ENCODE peak calls at places on chromosomes 7 and 10, in nine cellular contexts. One of them, this sample, is unnamed.

GRCh38 chr10:77796311-77796915 is 130.1 kb downstream of the DLG5 start:
- DNase-seq in mucosa of descending colon: no peak
- DNase-seq in AG04450: no peak
- DNase-seq in pancreas: no peak
- DNase-seq in body of pancreas: no peak
- DNase-seq in heart left ventricle: no peak
- DNase-seq in transverse colon: no peak
- DNase-seq in AG04449: no peak
- DNase-seq in osteocyte: no peak
- DNase-seq in this sample: no peak

GRCh38 chr7:7639847-7640220 is 718 bp upstream of the UMAD1 start:
- DNase-seq in osteocyte: no peak
- DNase-seq in transverse colon: peak; percentile 37
- DNase-seq in body of pancreas: no peak
- DNase-seq in heart left ventricle: peak; percentile 28
- DNase-seq in pancreas: no peak
- DNase-seq in AG04449: no peak
- DNase-seq in AG04450: no peak
- DNase-seq in mucosa of descending colon: no peak
- DNase-seq in this sample: no peak

GRCh38 chr7:83976302-83976701 is 218.3 kb downstream of the SEMA3A start:
- DNase-seq in transverse colon: no peak
- DNase-seq in AG04450: no peak
- DNase-seq in osteocyte: no peak
- DNase-seq in AG04449: no peak
- DNase-seq in pancreas: no peak
- DNase-seq in mucosa of descending colon: no peak
- DNase-seq in body of pancreas: no peak
- DNase-seq in heart left ventricle: no peak
- DNase-seq in this sample: no peak

GRCh38 chr10:74293686-74294365 is 142.8 kb downstream of the ADK start:
- DNase-seq in AG04449: peak; percentile 42
- DNase-seq in body of pancreas: no peak
- DNase-seq in heart left ventricle: no peak
- DNase-seq in osteocyte: no peak
- DNase-seq in transverse colon: no peak
- DNase-seq in AG04450: peak; percentile 34
- DNase-seq in pancreas: no peak
- DNase-seq in mucosa of descending colon: no peak
- DNase-seq in this sample: peak; percentile 61

GRCh38 chr10:67242531-67242930 is 316.7 kb downstream of the LRRTM3 start:
- DNase-seq in heart left ventricle: no peak
- DNase-seq in AG04449: no peak
- DNase-seq in AG04450: no peak
- DNase-seq in osteocyte: no peak
- DNase-seq in mucosa of descending colon: no peak
- DNase-seq in pancreas: no peak
- DNase-seq in body of pancreas: no peak
- DNase-seq in transverse colon: no peak
- DNase-seq in this sample: no peak

GRCh38 chr7:119086026-119086425 is 861.5 kb downstream of the ANKRD7 start:
- DNase-seq in mucosa of descending colon: no peak
- DNase-seq in AG04450: no peak
- DNase-seq in heart left ventricle: no peak
- DNase-seq in transverse colon: no peak
- DNase-seq in body of pancreas: no peak
- DNase-seq in AG04449: no peak
- DNase-seq in osteocyte: no peak
- DNase-seq in pancreas: no peak
- DNase-seq in this sample: no peak

GRCh38 chr10:17454801-17455520 is 566 bp upstream of the ST8SIA6 start:
- DNase-seq in osteocyte: no peak
- DNase-seq in AG04449: no peak
- DNase-seq in AG04450: no peak
- DNase-seq in mucosa of descending colon: no peak
- DNase-seq in body of pancreas: no peak
- DNase-seq in pancreas: no peak
- DNase-seq in heart left ventricle: no peak
- DNase-seq in transverse colon: no peak
- DNase-seq in this sample: no peak

GRCh38 chr7:120554960-120555571 is 282.1 kb downstream of the KCND2 start:
- DNase-seq in AG04450: peak; percentile 11
- DNase-seq in osteocyte: no peak
- DNase-seq in pancreas: no peak
- DNase-seq in mucosa of descending colon: no peak
- DNase-seq in heart left ventricle: peak; percentile 23
- DNase-seq in transverse colon: no peak
- DNase-seq in AG04449: no peak
- DNase-seq in body of pancreas: peak; percentile 21
- DNase-seq in this sample: no peak

GRCh38 chr7:29320577-29320976 is 126.0 kb downstream of the CHN2 start:
- DNase-seq in AG04449: no peak
- DNase-seq in osteocyte: no peak
- DNase-seq in pancreas: no peak
- DNase-seq in body of pancreas: no peak
- DNase-seq in heart left ventricle: no peak
- DNase-seq in transverse colon: no peak
- DNase-seq in mucosa of descending colon: no peak
- DNase-seq in AG04450: no peak
- DNase-seq in this sample: no peak

GRCh38 chr7:29315302-29316270 is 121.0 kb downstream of the CHN2 start:
- DNase-seq in AG04450: no peak
- DNase-seq in transverse colon: no peak
- DNase-seq in pancreas: no peak
- DNase-seq in mucosa of descending colon: no peak
- DNase-seq in body of pancreas: no peak
- DNase-seq in heart left ventricle: no peak
- DNase-seq in AG04449: no peak
- DNase-seq in osteocyte: no peak
- DNase-seq in this sample: no peak

GRCh38 chr7:29322023-29322712 is 127.6 kb downstream of the CHN2 start:
- DNase-seq in AG04449: no peak
- DNase-seq in pancreas: no peak
- DNase-seq in osteocyte: no peak
- DNase-seq in transverse colon: no peak
- DNase-seq in AG04450: no peak
- DNase-seq in mucosa of descending colon: no peak
- DNase-seq in body of pancreas: no peak
- DNase-seq in heart left ventricle: no peak
- DNase-seq in this sample: no peak

GRCh38 chr7:29318853-29319718 is 124.5 kb downstream of the CHN2 start:
- DNase-seq in mucosa of descending colon: no peak
- DNase-seq in AG04449: no peak
- DNase-seq in body of pancreas: no peak
- DNase-seq in heart left ventricle: no peak
- DNase-seq in transverse colon: no peak
- DNase-seq in pancreas: no peak
- DNase-seq in AG04450: no peak
- DNase-seq in osteocyte: no peak
- DNase-seq in this sample: no peak

GRCh38 chr7:29319719-29320521 is 125.3 kb downstream of the CHN2 start:
- DNase-seq in AG04450: no peak
- DNase-seq in AG04449: no peak
- DNase-seq in pancreas: no peak
- DNase-seq in osteocyte: no peak
- DNase-seq in transverse colon: no peak
- DNase-seq in mucosa of descending colon: no peak
- DNase-seq in heart left ventricle: no peak
- DNase-seq in body of pancreas: peak; percentile 32
- DNase-seq in this sample: no peak
- TF ChIP-seq CTCF in AG04450: no peak
- TF ChIP-seq CTCF in AG04449: no peak
- TF ChIP-seq CTCF in pancreas: no peak
- TF ChIP-seq CTCF in osteocyte: no peak
- TF ChIP-seq CTCF in transverse colon: no peak
- TF ChIP-seq CTCF in mucosa of descending colon: no peak
- TF ChIP-seq CTCF in heart left ventricle: no peak
- TF ChIP-seq CTCF in body of pancreas: no peak
- TF ChIP-seq CTCF in this sample: no peak

GRCh38 chr7:98617960-98618418 is 904 bp downstream of the NPTX2 start:
- DNase-seq in heart left ventricle: no peak
- DNase-seq in transverse colon: no peak
- DNase-seq in pancreas: no peak
- DNase-seq in AG04449: no peak
- DNase-seq in mucosa of descending colon: no peak
- DNase-seq in AG04450: no peak
- DNase-seq in osteocyte: no peak
- DNase-seq in body of pancreas: no peak
- DNase-seq in this sample: no peak

GRCh38 chr7:98616381-98617050 is 569 bp upstream of the NPTX2 start:
- DNase-seq in transverse colon: no peak
- DNase-seq in heart left ventricle: no peak
- DNase-seq in AG04449: no peak
- DNase-seq in AG04450: no peak
- DNase-seq in osteocyte: no peak
- DNase-seq in body of pancreas: peak; percentile 25
- DNase-seq in pancreas: peak; percentile 79
- DNase-seq in mucosa of descending colon: no peak
- DNase-seq in this sample: no peak

GRCh38 chr7:98619450-98620321 is 2.6 kb downstream of the NPTX2 start:
- DNase-seq in AG04450: no peak
- DNase-seq in mucosa of descending colon: no peak
- DNase-seq in heart left ventricle: peak; percentile 54
- DNase-seq in transverse colon: no peak
- DNase-seq in AG04449: no peak
- DNase-seq in pancreas: peak; percentile 87
- DNase-seq in body of pancreas: peak; percentile 91
- DNase-seq in osteocyte: no peak
- DNase-seq in this sample: no peak

GRCh38 chr7:98618786-98619185 is 1.7 kb downstream of the NPTX2 start:
- DNase-seq in heart left ventricle: no peak
- DNase-seq in mucosa of descending colon: no peak
- DNase-seq in transverse colon: no peak
- DNase-seq in body of pancreas: peak; percentile 76
- DNase-seq in AG04449: no peak
- DNase-seq in pancreas: no peak
- DNase-seq in AG04450: no peak
- DNase-seq in osteocyte: no peak
- DNase-seq in this sample: no peak

DNA sequence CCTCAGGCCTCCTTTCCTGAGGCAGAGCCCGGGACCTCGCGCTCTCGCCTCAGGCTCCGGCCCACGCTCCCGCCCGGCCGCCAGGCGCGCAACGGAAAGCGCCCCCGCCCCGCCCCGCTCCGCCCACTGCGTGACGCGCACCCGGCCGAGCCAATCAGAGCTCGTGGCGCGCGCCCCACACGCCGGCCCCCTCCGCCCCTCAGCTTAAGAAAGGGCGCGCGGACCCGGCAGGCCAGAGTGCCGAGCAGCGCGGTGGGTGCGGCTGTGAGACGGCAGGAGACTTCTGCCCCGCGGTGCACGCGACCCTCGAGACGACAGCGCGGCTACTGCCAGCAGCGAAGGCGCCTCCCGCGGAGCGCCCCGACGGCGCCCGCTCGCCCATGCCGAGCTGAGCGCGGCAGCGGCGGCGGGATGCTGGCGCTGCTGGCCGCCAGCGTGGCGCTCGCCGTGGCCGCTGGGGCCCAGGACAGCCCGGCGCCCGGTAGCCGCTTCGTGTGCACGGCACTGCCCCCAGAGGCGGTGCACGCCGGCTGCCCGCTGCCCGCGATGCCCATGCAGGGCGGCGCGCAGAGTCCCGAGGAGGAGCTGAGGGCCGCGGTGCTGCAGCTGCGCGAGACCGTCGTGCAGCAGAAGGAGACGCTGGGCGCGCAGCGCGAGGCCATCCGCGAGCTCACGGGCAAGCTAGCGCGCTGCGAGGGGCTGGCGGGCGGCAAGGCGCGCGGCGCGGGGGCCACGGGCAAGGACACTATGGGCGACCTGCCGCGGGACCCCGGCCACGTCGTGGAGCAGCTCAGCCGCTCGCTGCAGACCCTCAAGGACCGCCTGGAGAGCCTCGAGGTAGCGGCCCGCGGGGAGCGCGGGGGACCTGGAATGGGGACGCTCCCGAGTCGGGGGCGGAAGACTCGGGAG is at the start of gene NPTX2:
- DNase-seq in AG04450: no peak
- DNase-seq in transverse colon: peak; percentile 18
- DNase-seq in body of pancreas: peak; percentile 78
- DNase-seq in osteocyte: no peak
- DNase-seq in heart left ventricle: peak; percentile 48
- DNase-seq in pancreas: peak; percentile 90
- DNase-seq in mucosa of descending colon: peak; percentile 61
- DNase-seq in AG04449: no peak
- DNase-seq in this sample: no peak
- TF ChIP-seq CTCF in AG04450: no peak
- TF ChIP-seq CTCF in transverse colon: peak; percentile 12
- TF ChIP-seq CTCF in body of pancreas: peak; percentile 63
- TF ChIP-seq CTCF in osteocyte: peak; percentile 50
- TF ChIP-seq CTCF in heart left ventricle: peak; percentile 31
- TF ChIP-seq CTCF in pancreas: no peak
- TF ChIP-seq CTCF in mucosa of descending colon: no peak
- TF ChIP-seq CTCF in AG04449: peak; percentile 7
- TF ChIP-seq CTCF in this sample: no peak

GRCh38 chr7:46393142-46393541 is 472.1 kb upstream of the IGFBP3 start:
- DNase-seq in AG04450: no peak
- DNase-seq in mucosa of descending colon: no peak
- DNase-seq in osteocyte: no peak
- DNase-seq in heart left ventricle: peak; percentile 25
- DNase-seq in AG04449: no peak
- DNase-seq in transverse colon: no peak
- DNase-seq in pancreas: no peak
- DNase-seq in body of pancreas: no peak
- DNase-seq in this sample: no peak

GRCh38 chr7:46391215-46391614 is 470.1 kb upstream of the IGFBP3 start:
- DNase-seq in transverse colon: no peak
- DNase-seq in body of pancreas: no peak
- DNase-seq in AG04449: no peak
- DNase-seq in osteocyte: no peak
- DNase-seq in mucosa of descending colon: no peak
- DNase-seq in pancreas: no peak
- DNase-seq in heart left ventricle: no peak
- DNase-seq in AG04450: no peak
- DNase-seq in this sample: peak; percentile 75

GRCh38 chr7:46389131-46389530 is 468.1 kb upstream of the IGFBP3 start:
- DNase-seq in AG04449: no peak
- DNase-seq in osteocyte: no peak
- DNase-seq in heart left ventricle: no peak
- DNase-seq in mucosa of descending colon: no peak
- DNase-seq in transverse colon: no peak
- DNase-seq in pancreas: no peak
- DNase-seq in body of pancreas: no peak
- DNase-seq in AG04450: no peak
- DNase-seq in this sample: no peak

GRCh38 chr7:46387646-46388045 is 466.6 kb upstream of the IGFBP3 start:
- DNase-seq in AG04449: no peak
- DNase-seq in transverse colon: no peak
- DNase-seq in mucosa of descending colon: no peak
- DNase-seq in osteocyte: no peak
- DNase-seq in body of pancreas: no peak
- DNase-seq in heart left ventricle: no peak
- DNase-seq in pancreas: no peak
- DNase-seq in AG04450: no peak
- DNase-seq in this sample: no peak

DNA sequence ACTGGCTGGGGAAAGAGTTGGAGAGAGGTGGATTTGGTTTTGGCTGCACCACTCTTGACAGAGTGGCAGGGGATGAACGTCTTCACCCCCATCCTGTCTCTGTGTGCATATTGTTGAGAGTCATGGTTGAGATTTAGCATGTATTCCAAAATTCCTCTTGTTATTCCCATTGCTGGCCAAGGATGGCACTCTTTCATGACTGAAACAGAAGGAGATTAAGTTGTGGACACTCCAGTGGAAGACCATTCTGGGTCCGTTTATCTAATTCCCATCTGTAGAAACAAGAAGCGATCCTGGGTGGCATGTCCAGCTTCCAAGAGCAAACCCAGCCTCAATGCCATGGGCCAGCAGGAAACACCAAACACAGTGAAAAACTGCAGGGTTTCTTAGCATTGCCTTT is 469.0 kb upstream of the IGFBP3 start:
- DNase-seq in pancreas: no peak
- DNase-seq in transverse colon: no peak
- DNase-seq in mucosa of descending colon: no peak
- DNase-seq in osteocyte: no peak
- DNase-seq in AG04449: no peak
- DNase-seq in body of pancreas: no peak
- DNase-seq in AG04450: no peak
- DNase-seq in heart left ventricle: no peak
- DNase-seq in this sample: no peak
- TF ChIP-seq CTCF in pancreas: no peak
- TF ChIP-seq CTCF in transverse colon: no peak
- TF ChIP-seq CTCF in mucosa of descending colon: no peak
- TF ChIP-seq CTCF in osteocyte: peak; percentile 16
- TF ChIP-seq CTCF in AG04449: peak; percentile 12
- TF ChIP-seq CTCF in body of pancreas: no peak
- TF ChIP-seq CTCF in AG04450: peak; percentile 3
- TF ChIP-seq CTCF in heart left ventricle: no peak
- TF ChIP-seq CTCF in this sample: no peak

DNA sequence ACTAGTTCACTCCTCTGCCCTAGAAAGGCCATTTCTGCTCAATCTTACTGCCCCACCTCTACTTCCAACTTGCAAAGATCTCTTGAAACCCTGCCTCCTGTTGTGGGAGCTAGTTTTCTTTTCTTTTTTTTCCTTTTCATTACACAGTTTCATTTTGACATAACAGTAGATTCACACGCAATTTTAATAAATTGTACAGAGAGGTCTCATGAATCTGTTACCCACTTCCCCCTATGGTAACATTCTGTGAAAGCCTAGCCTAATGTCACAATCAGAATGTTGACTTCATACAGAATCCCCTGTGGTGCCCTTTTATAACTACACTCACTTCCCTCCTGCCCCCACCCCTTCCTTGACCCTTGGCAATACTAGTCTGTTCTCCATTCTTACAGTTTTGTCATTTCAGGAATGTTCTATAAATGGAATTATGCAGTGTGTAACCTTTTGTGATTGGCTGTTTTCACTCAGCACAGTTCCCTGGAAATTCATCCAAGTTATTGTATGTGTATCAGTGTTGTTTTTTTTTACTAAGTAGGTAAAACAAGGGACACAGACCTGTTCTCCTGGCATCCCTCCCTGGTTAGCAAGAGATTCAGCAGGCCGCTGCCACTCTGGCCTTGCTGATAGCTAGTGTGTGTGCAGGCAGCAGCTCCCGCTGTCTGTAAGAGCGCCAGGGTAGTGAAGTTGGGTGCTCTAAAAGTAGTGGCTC is 21.5 kb downstream of the CHST3 start:
- DNase-seq in mucosa of descending colon: no peak
- DNase-seq in heart left ventricle: peak; percentile 80
- DNase-seq in AG04449: no peak
- DNase-seq in AG04450: no peak
- DNase-seq in transverse colon: no peak
- DNase-seq in body of pancreas: no peak
- DNase-seq in osteocyte: no peak
- DNase-seq in pancreas: no peak
- DNase-seq in this sample: peak; percentile 59
- TF ChIP-seq CTCF in mucosa of descending colon: no peak
- TF ChIP-seq CTCF in heart left ventricle: peak; percentile 26
- TF ChIP-seq CTCF in AG04449: no peak
- TF ChIP-seq CTCF in AG04450: peak; percentile 7
- TF ChIP-seq CTCF in transverse colon: no peak
- TF ChIP-seq CTCF in body of pancreas: no peak
- TF ChIP-seq CTCF in osteocyte: no peak
- TF ChIP-seq CTCF in pancreas: no peak
- TF ChIP-seq CTCF in this sample: peak; percentile 23